ENCODE peak calls at places on chromosome 20, in six cellular contexts. E, A, K, S, O and W are unnamed samples.

GRCh38 chr20:50101900-50102299 is 11.1 kb downstream of the UBE2V1 start:
- DNase-seq in E (no peak), A (no peak), K (no peak), S (no peak), O (no peak), W (no peak)

GRCh38 chr20:13777171-13777601 is 7.5 kb downstream of the ESF1 start:
- DNase-seq in E (no peak), A (no peak), K (no peak), S (no peak), O (no peak), W (no peak)

GRCh38 chr20:5862703-5863039 is 87.7 kb downstream of the TRMT6 start:
- DNase-seq in E (no peak), A (no peak), K (no peak), S (no peak), O (no peak), W (no peak)

GRCh38 chr20:60020251-60020650 is 62.0 kb downstream of the CDH26 start:
- DNase-seq in E (no peak), A (no peak), K (no peak), S (no peak), O (no peak), W (no peak)

GRCh38 chr20:1124416-1124815 is 6.0 kb downstream of the PSMF1 start:
- DNase-seq in E (no peak), A (no peak), K (peak), S (no peak), O (no peak), W (no peak)

GRCh38 chr20:12318043-12318442 is 400.4 kb downstream of the BTBD3 start:
- DNase-seq in E (no peak), A (no peak), K (no peak), S (no peak), O (no peak), W (peak)

GRCh38 chr20:18314786-18315406 is 26.6 kb downstream of the ZNF133 start:
- DNase-seq in E (peak), A (no peak), K (peak), S (no peak), O (peak), W (no peak)

GRCh38 chr20:47276856-47277541 is 79.5 kb downstream of the ZMYND8 start:
- DNase-seq in E (peak), A (no peak), K (no peak), S (no peak), O (no peak), W (peak)

GRCh38 chr20:23103284-23104018 is 17.3 kb upstream of the CD93 start:
- DNase-seq in E (no peak), A (no peak), K (no peak), S (no peak), O (no peak), W (no peak)

GRCh38 chr20:52524865-52525264 is 333.3 kb upstream of the ZFP64 start:
- DNase-seq in E (no peak), A (no peak), K (no peak), S (no peak), O (no peak), W (no peak)

GRCh38 chr20:63435552-63435951 is 36.9 kb downstream of the KCNQ2 start:
- DNase-seq in E (no peak), A (no peak), K (no peak), S (no peak), O (no peak), W (no peak)

GRCh38 chr20:45993197-45993951 is 15.3 kb upstream of the MMP9 start:
- DNase-seq in E (peak), A (no peak), K (no peak), S (no peak), O (peak), W (no peak)

GRCh38 chr20:7355056-7355455 is 585.2 kb downstream of the HAO1 start:
- DNase-seq in E (no peak), A (no peak), K (no peak), S (no peak), O (no peak), W (no peak)

GRCh38 chr20:20466341-20466879 is 98.5 kb downstream of the INSM1 start:
- DNase-seq in E (no peak), A (no peak), K (no peak), S (peak), O (no peak), W (no peak)